ENCODE peak calls at places on chromosome 2, in four cellular contexts. One of them, this sample, is unnamed.

GRCh38 chr2:99636432-99637034 is 146.7 kb upstream of the REV1 start:
- DNase-seq in tibial nerve: peak; percentile 55
- DNase-seq in NCI-H1105: no peak
- DNase-seq in activated CD4-positive, alpha-beta T cell treated with anti-CD3 and anti-CD28 coated beads for 48 hours: no peak
- DNase-seq in this sample: no peak

GRCh38 chr2:1993711-1994682 is 249.7 kb upstream of the PXDN start:
- DNase-seq in tibial nerve: no peak
- DNase-seq in NCI-H1105: no peak
- DNase-seq in activated CD4-positive, alpha-beta T cell treated with anti-CD3 and anti-CD28 coated beads for 48 hours: no peak
- DNase-seq in this sample: peak; percentile 25

GRCh38 chr2:96685592-96686459 is 43.3 kb downstream of the FER1L5 start:
- DNase-seq in tibial nerve: no peak
- DNase-seq in NCI-H1105: peak; percentile 78
- DNase-seq in activated CD4-positive, alpha-beta T cell treated with anti-CD3 and anti-CD28 coated beads for 48 hours: no peak
- DNase-seq in this sample: no peak

GRCh38 chr2:105102963-105103421 is 65.1 kb downstream of the MRPS9 start:
- DNase-seq in tibial nerve: no peak
- DNase-seq in NCI-H1105: no peak
- DNase-seq in activated CD4-positive, alpha-beta T cell treated with anti-CD3 and anti-CD28 coated beads for 48 hours: no peak
- DNase-seq in this sample: peak; percentile 41

GRCh38 chr2:36951574-36951973 is 14.8 kb downstream of the STRN start:
- DNase-seq in tibial nerve: no peak
- DNase-seq in NCI-H1105: no peak
- DNase-seq in activated CD4-positive, alpha-beta T cell treated with anti-CD3 and anti-CD28 coated beads for 48 hours: no peak
- DNase-seq in this sample: peak; percentile 64

GRCh38 chr2:218429951-218430692 is 11.2 kb downstream of the VIL1 start:
- DNase-seq in tibial nerve: no peak
- DNase-seq in NCI-H1105: no peak
- DNase-seq in activated CD4-positive, alpha-beta T cell treated with anti-CD3 and anti-CD28 coated beads for 48 hours: no peak
- DNase-seq in this sample: no peak

GRCh38 chr2:206832886-206833285 is 67.5 kb downstream of the FASTKD2 start:
- DNase-seq in tibial nerve: no peak
- DNase-seq in NCI-H1105: no peak
- DNase-seq in activated CD4-positive, alpha-beta T cell treated with anti-CD3 and anti-CD28 coated beads for 48 hours: no peak
- DNase-seq in this sample: no peak

GRCh38 chr2:223086360-223086981 is 34.5 kb downstream of the KCNE4 start:
- DNase-seq in tibial nerve: no peak
- DNase-seq in NCI-H1105: no peak
- DNase-seq in activated CD4-positive, alpha-beta T cell treated with anti-CD3 and anti-CD28 coated beads for 48 hours: no peak
- DNase-seq in this sample: no peak

GRCh38 chr2:44894058-44894457 is 47.4 kb upstream of the SIX3 start:
- DNase-seq in tibial nerve: no peak
- DNase-seq in NCI-H1105: no peak
- DNase-seq in activated CD4-positive, alpha-beta T cell treated with anti-CD3 and anti-CD28 coated beads for 48 hours: peak; percentile 27
- DNase-seq in this sample: no peak

GRCh38 chr2:166725907-166726306 is 162.4 kb upstream of the XIRP2 start:
- DNase-seq in tibial nerve: no peak
- DNase-seq in NCI-H1105: no peak
- DNase-seq in activated CD4-positive, alpha-beta T cell treated with anti-CD3 and anti-CD28 coated beads for 48 hours: no peak
- DNase-seq in this sample: no peak

GRCh38 chr2:69190743-69191425 is 177.9 kb downstream of the ANTXR1 start:
- DNase-seq in tibial nerve: no peak
- DNase-seq in NCI-H1105: no peak
- DNase-seq in activated CD4-positive, alpha-beta T cell treated with anti-CD3 and anti-CD28 coated beads for 48 hours: no peak
- DNase-seq in this sample: no peak

GRCh38 chr2:121386707-121387106 is 101.7 kb upstream of the TFCP2L1 start:
- DNase-seq in tibial nerve: no peak
- DNase-seq in NCI-H1105: no peak
- DNase-seq in activated CD4-positive, alpha-beta T cell treated with anti-CD3 and anti-CD28 coated beads for 48 hours: no peak
- DNase-seq in this sample: peak; percentile 15

GRCh38 chr2:134183679-134184078 is 70.2 kb upstream of the MGAT5 start:
- DNase-seq in tibial nerve: no peak
- DNase-seq in NCI-H1105: no peak
- DNase-seq in activated CD4-positive, alpha-beta T cell treated with anti-CD3 and anti-CD28 coated beads for 48 hours: no peak
- DNase-seq in this sample: no peak

GRCh38 chr2:240982821-240983281 is 15.6 kb upstream of the SNED1 start:
- DNase-seq in tibial nerve: peak; percentile 12
- DNase-seq in NCI-H1105: no peak
- DNase-seq in activated CD4-positive, alpha-beta T cell treated with anti-CD3 and anti-CD28 coated beads for 48 hours: no peak
- DNase-seq in this sample: no peak

GRCh38 chr2:58521803-58522602 is 280.9 kb upstream of the FANCL start:
- DNase-seq in tibial nerve: no peak
- DNase-seq in NCI-H1105: no peak
- DNase-seq in activated CD4-positive, alpha-beta T cell treated with anti-CD3 and anti-CD28 coated beads for 48 hours: no peak
- DNase-seq in this sample: no peak

GRCh38 chr2:122451697-122452096 is 696.2 kb downstream of the TSN start:
- DNase-seq in tibial nerve: no peak
- DNase-seq in NCI-H1105: no peak
- DNase-seq in activated CD4-positive, alpha-beta T cell treated with anti-CD3 and anti-CD28 coated beads for 48 hours: no peak
- DNase-seq in this sample: no peak

GRCh38 chr2:187055463-187055862 is 206.5 kb upstream of the ZSWIM2 start:
- DNase-seq in tibial nerve: no peak
- DNase-seq in NCI-H1105: no peak
- DNase-seq in activated CD4-positive, alpha-beta T cell treated with anti-CD3 and anti-CD28 coated beads for 48 hours: no peak
- DNase-seq in this sample: no peak

GRCh38 chr2:43368483-43369385 is 142.3 kb upstream of the ZFP36L2 start:
- DNase-seq in tibial nerve: no peak
- DNase-seq in NCI-H1105: no peak
- DNase-seq in activated CD4-positive, alpha-beta T cell treated with anti-CD3 and anti-CD28 coated beads for 48 hours: no peak
- DNase-seq in this sample: no peak

GRCh38 chr2:217794133-217794986 is 208.4 kb downstream of the TNS1 start:
- DNase-seq in tibial nerve: no peak
- DNase-seq in NCI-H1105: no peak
- DNase-seq in activated CD4-positive, alpha-beta T cell treated with anti-CD3 and anti-CD28 coated beads for 48 hours: no peak
- DNase-seq in this sample: no peak

GRCh38 chr2:71715241-71715750 is 261.9 kb downstream of the DYSF start:
- DNase-seq in tibial nerve: no peak
- DNase-seq in NCI-H1105: no peak
- DNase-seq in activated CD4-positive, alpha-beta T cell treated with anti-CD3 and anti-CD28 coated beads for 48 hours: no peak
- DNase-seq in this sample: no peak

GRCh38 chr2:68936889-68937288 is 15.8 kb downstream of the GKN2 start:
- DNase-seq in tibial nerve: no peak
- DNase-seq in NCI-H1105: no peak
- DNase-seq in activated CD4-positive, alpha-beta T cell treated with anti-CD3 and anti-CD28 coated beads for 48 hours: no peak
- DNase-seq in this sample: no peak

GRCh38 chr2:32882911-32883810 is 63.6 kb upstream of the LTBP1 start:
- DNase-seq in tibial nerve: no peak
- DNase-seq in NCI-H1105: no peak
- DNase-seq in activated CD4-positive, alpha-beta T cell treated with anti-CD3 and anti-CD28 coated beads for 48 hours: no peak
- DNase-seq in this sample: no peak

GRCh38 chr2:108377411-108377810 is 343 bp upstream of the SULT1C4 start:
- DNase-seq in tibial nerve: no peak
- DNase-seq in NCI-H1105: no peak
- DNase-seq in activated CD4-positive, alpha-beta T cell treated with anti-CD3 and anti-CD28 coated beads for 48 hours: no peak
- DNase-seq in this sample: no peak

GRCh38 chr2:31347319-31347718 is 67.2 kb downstream of the XDH start:
- DNase-seq in tibial nerve: no peak
- DNase-seq in NCI-H1105: no peak
- DNase-seq in activated CD4-positive, alpha-beta T cell treated with anti-CD3 and anti-CD28 coated beads for 48 hours: no peak
- DNase-seq in this sample: no peak

GRCh38 chr2:213086566-213086965 is 64.8 kb downstream of the IKZF2 start:
- DNase-seq in tibial nerve: no peak
- DNase-seq in NCI-H1105: no peak
- DNase-seq in activated CD4-positive, alpha-beta T cell treated with anti-CD3 and anti-CD28 coated beads for 48 hours: no peak
- DNase-seq in this sample: no peak